ENCODE peak calls at places on chromosomes 1 and 21, in five cellular contexts. Z, A, B, C and Q are unnamed samples. For H3K4me1, the result is how much of the 10 kb centered on the place peaks cover.

GRCh38 chr1:17475729-17476128 is 36.3 kb upstream of the RCC2 start:
- DNase-seq in Z (no peak), A (peak), B (no peak), C (no peak), Q (no peak)

GRCh38 chr1:88221396-88221795 is 462.7 kb upstream of the PKN2 start:
- DNase-seq in Z (no peak), A (no peak), B (no peak), C (no peak), Q (no peak)

GRCh38 chr1:198001776-198002408 is 84.7 kb downstream of the LHX9 start:
- DNase-seq in Z (no peak), A (no peak), B (no peak), C (no peak), Q (no peak)

GRCh38 chr1:12505176-12505575 is 112.8 kb downstream of the DHRS3 start:
- DNase-seq in Z (no peak), A (no peak), B (no peak), C (no peak), Q (no peak)

GRCh38 chr1:197904126-197904787 is 1.8 kb downstream of the C1orf53 start:
- DNase-seq in Z (no peak), A (no peak), B (no peak), C (no peak), Q (no peak)

GRCh38 chr1:12342261-12343003 is 112.6 kb downstream of the VPS13D start:
- DNase-seq in Z (peak), A (peak), B (no peak), C (no peak), Q (no peak)

GRCh38 chr1:54487571-54488050 is 60.4 kb upstream of the ACOT11 start:
- DNase-seq in Z (peak), A (peak), B (no peak), C (peak), Q (peak)

GRCh38 chr1:77891200-77891599 is 2.8 kb downstream of the NEXN start:
- DNase-seq in Z (no peak), A (no peak), B (no peak), C (no peak), Q (no peak)

GRCh38 chr1:46173361-46173856 is 1.5 kb upstream of the TSPAN1 start:
- DNase-seq in Z (peak), A (no peak), B (no peak), C (no peak), Q (no peak)

GRCh38 chr1:7679873-7680790 is 91.0 kb upstream of the VAMP3 start:
- DNase-seq in Z (peak), A (peak), B (peak), C (peak), Q (no peak)

GRCh38 chr1:112396668-112397025 is 633 bp downstream of the CTTNBP2NL start:
- DNase-seq in Z (no peak), A (no peak), B (peak), C (no peak), Q (no peak)

GRCh38 chr1:248599396-248599795 is 1.9 kb upstream of the OR2T10 start:
- DNase-seq in Z (no peak), A (no peak), B (no peak), C (no peak), Q (no peak)

GRCh38 chr1:31575373-31576140 is 758 bp upstream of the TINAGL1 start:
- DNase-seq in Z (no peak), A (no peak), B (no peak), C (peak), Q (no peak)

GRCh38 chr1:40039757-40040510 is 595 bp upstream of the CAP1 start:
- DNase-seq in Z (peak), A (peak), B (peak), C (peak), Q (peak)
- TF ChIP-seq POLR2A in Z (peak), A (peak), B (peak), C (peak), Q (peak)

DNA sequence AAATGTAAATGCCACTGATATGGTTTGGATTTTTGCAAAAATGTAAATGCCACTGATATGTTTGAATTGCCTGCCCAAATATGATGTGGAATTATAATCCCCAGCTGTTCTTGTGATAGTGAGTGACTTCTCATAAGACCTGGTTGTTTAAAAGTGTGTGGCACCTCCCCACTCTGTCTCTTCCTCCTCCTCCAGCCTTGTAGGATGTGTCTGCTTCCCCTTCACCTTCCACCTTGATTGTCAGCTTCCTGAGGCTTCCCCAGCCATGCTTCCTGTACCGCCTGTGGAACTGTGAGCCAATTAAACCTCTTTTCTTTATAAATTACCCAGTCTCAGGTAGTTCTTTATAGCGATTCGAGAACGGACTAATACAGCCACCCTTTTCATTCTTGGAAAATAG is 1.3 kb upstream of the CCT8 start:
- DNase-seq in Z (no peak), A (no peak), B (no peak), C (no peak), Q (no peak)
- H3K4me1 ChIP-seq in Z (under half), A (under half), B (under half), C (under half), Q (under half)

GRCh38 chr1:234718509-234719453 is 108.8 kb upstream of the IRF2BP2 start:
- DNase-seq in Z (no peak), A (no peak), B (no peak), C (no peak), Q (no peak)

GRCh38 chr1:234722267-234722704 is 112.3 kb upstream of the IRF2BP2 start:
- DNase-seq in Z (peak), A (no peak), B (no peak), C (no peak), Q (no peak)

GRCh38 chr1:234721476-234722266 is 111.7 kb upstream of the IRF2BP2 start:
- DNase-seq in Z (peak), A (peak), B (peak), C (peak), Q (no peak)

GRCh38 chr1:234719454-234720258 is 109.7 kb upstream of the IRF2BP2 start:
- DNase-seq in Z (no peak), A (peak), B (peak), C (no peak), Q (no peak)

DNA sequence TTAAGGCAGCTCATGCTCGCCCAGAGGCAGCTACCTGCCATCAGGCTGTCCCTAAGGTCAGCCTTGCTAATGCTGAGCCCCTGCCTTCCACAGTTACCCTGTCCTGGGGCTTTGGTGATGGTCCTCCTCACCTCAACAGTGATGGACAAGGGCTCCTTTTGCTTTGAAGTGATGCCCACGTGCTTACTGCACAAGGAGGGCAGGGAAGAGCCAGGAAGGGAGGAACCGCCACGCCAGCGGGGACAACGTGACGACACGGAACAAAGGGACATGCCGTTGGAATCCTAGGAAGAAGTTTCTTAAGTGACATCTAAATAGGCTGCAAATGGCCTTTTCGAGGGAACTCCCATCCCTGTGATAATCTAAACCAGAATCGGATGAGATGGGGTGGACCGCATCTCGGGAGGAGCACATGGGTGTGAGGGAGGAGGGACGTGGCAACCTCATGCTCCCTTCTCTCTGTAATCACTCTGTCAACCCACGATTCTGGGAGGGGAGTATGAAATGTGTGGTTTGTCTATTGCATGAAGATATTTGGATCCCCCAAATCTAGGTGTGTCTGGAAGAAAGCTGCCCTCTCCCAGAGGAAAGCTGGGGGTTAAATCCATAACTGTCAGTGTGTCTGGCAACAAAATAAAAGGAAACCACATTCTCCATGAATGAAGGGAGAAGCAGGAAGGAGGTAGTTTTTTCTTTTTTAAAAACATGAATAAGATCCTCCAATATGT is 110.9 kb upstream of the IRF2BP2 start:
- DNase-seq in Z (no peak), A (no peak), B (no peak), C (no peak), Q (no peak)
- TF ChIP-seq POLR2A in Z (no peak), A (no peak), B (no peak), C (no peak), Q (no peak)

GRCh38 chr1:195594322-195594721 is 1013.9 kb downstream of the KCNT2 start:
- DNase-seq in Z (no peak), A (no peak), B (no peak), C (no peak), Q (no peak)

GRCh38 chr1:195591917-195592672 is 1016.1 kb downstream of the KCNT2 start:
- DNase-seq in Z (no peak), A (no peak), B (no peak), C (no peak), Q (no peak)

GRCh38 chr1:195597929-195598328 is 1010.3 kb downstream of the KCNT2 start:
- DNase-seq in Z (no peak), A (no peak), B (no peak), C (no peak), Q (no peak)

GRCh38 chr1:195590649-195591048 is 1017.6 kb downstream of the KCNT2 start:
- DNase-seq in Z (no peak), A (no peak), B (no peak), C (no peak), Q (no peak)

DNA sequence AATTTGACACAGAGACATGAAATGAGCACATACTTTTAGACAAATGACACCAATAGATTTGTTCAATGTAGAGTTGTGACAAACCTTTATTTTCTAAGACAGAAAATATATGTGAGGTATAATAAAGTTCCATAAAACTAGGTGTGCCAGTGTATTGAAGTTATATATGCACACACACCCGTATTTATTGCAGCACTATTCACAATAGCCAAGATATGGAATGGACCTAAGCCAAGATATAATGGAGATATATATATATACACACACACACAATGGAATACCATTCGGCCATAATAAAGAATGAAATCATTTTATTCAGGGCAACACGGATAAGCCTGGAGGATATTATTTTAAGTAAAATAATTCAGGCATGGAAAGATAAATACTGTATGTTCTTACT is 1013.5 kb downstream of the KCNT2 start:
- DNase-seq in Z (no peak), A (no peak), B (no peak), C (no peak), Q (no peak)
- H3K4me1 ChIP-seq in Z (under half), A (under half), B (under half), C (under half), Q (under half)

GRCh38 chr1:1162597-1163537 is 10.8 kb upstream of the TTLL10 start:
- DNase-seq in Z (no peak), A (no peak), B (no peak), C (peak), Q (peak)
- TF ChIP-seq POLR2A in Z (no peak), A (no peak), B (no peak), C (peak), Q (peak)